ENCODE peak calls at places on chromosome 15, in four cellular contexts. M, J, A and N are unnamed samples.

GRCh38 chr15:48647963-48648362 is 2.5 kb upstream of the FBN1 start:
- DNase-seq in M (no peak), J (peak), A (no peak), N (peak)

GRCh38 chr15:64536244-64536836 is 76.0 kb downstream of the ZNF609 start:
- DNase-seq in M (no peak), J (peak), A (no peak), N (peak)

GRCh38 chr15:83510001-83510400 is 62.9 kb downstream of the SH3GL3 start:
- DNase-seq in M (no peak), J (no peak), A (no peak), N (no peak)

GRCh38 chr15:61743352-61743909 is 316.8 kb downstream of the VPS13C start:
- DNase-seq in M (no peak), J (no peak), A (no peak), N (no peak)

GRCh38 chr15:98070132-98070531 is 109.6 kb downstream of the ARRDC4 start:
- DNase-seq in M (no peak), J (peak), A (no peak), N (peak)

GRCh38 chr15:37008205-37008604 is 92.1 kb downstream of the MEIS2 start:
- DNase-seq in M (no peak), J (no peak), A (no peak), N (no peak)

GRCh38 chr15:57784081-57784488 is 77.6 kb downstream of the POLR2M start:
- DNase-seq in M (no peak), J (peak), A (no peak), N (peak)

GRCh38 chr15:91945385-91945784 is 91.9 kb downstream of the SLCO3A1 start:
- DNase-seq in M (no peak), J (no peak), A (no peak), N (no peak)

GRCh38 chr15:52499506-52499905 is 29.2 kb downstream of the MYO5A start:
- DNase-seq in M (no peak), J (no peak), A (no peak), N (no peak)

GRCh38 chr15:101578443-101578894 is 73.7 kb downstream of the TM2D3 start:
- DNase-seq in M (no peak), J (peak), A (no peak), N (no peak)

GRCh38 chr15:57216288-57216687 is 160.0 kb upstream of the CGNL1 start:
- DNase-seq in M (no peak), J (peak), A (no peak), N (peak)

DNA sequence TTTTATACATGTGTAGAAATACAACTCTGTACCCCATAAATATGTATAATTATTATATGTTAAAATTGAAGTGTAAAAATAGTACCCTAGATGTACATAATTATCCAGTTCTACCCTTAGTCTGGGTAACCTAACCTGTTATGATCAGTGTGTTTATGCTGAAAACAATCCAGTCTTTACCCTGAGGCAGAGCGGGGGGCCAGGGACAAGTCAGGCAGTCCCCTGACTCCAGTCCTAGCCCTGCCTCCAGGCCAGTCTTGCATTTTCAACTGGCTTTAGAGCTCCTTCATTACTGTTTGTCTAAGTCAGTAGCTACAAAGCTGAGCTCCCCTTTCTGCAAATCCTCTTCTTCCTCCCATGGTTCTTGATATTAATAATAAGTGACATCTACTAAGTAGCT is 3.1 kb downstream of the MESD start:
- DNase-seq in M (no peak), J (no peak), A (no peak), N (no peak)
- H3K4me3 ChIP-seq in M (no peak), J (no peak), A (no peak), N (no peak)

GRCh38 chr15:90291679-90292356 is 26.3 kb downstream of the NGRN start:
- DNase-seq in M (no peak), J (no peak), A (no peak), N (no peak)

GRCh38 chr15:90286678-90287077 is 21.2 kb downstream of the NGRN start:
- DNase-seq in M (no peak), J (peak), A (peak), N (peak)

DNA sequence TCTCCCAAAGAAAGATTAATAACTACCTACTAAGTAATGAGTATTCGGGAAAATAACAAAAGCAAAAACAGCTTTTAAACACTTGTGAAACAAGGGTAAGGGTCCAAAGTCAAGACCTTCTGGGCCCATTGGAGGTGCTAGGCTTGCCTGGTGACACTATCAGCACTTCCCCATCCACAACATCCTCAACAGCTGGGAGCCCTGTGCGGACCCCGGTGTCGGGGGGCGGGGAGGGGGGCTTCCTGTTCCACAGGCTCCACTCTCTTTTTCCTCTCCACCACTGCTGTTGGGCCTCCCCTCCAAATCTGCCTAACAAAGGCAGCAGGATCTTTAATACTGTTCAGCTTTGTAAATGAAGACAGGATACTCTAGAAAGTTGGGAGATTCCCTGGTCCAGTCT is 21.6 kb downstream of the NGRN start:
- DNase-seq in M (no peak), J (no peak), A (no peak), N (no peak)
- H3K4me3 ChIP-seq in M (no peak), J (no peak), A (no peak), N (no peak)

DNA sequence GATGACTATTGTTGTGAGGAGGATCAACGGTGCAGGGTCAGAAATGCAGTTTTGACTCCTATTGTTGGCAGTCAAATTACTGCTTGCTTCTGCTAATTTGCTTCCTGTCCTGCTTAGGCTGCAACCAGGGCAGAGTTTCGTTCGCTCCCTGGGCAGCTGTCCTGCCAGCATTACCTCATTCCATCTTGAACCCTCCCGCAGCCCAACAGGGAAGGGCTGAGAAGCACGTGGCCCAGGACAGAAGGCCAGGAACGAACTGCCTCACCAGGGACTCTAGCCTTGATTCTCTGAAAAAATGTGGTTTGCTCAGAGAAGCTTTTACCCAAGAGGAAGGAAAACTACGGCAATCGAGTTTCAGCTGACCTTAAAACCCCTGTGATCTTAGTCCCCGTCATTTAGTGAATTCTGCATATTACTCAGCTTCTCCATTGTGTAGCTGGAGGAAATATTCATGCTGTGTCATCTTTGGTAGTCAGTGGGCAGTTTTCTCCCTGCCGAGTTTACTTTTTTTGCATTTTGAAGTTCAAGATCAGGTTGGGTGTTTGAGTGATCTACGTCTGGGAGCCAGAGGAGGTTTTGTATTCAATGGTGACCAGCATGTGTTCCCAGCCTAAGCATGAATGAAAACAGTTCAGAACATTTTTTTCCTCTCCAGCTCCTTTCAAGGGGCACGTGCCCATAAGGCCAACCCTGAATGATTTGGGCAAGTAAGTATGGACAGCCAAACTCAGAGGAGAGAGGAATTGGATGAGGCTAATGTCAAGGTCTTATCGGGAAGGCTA is 23.0 kb downstream of the TLNRD1 start:
- DNase-seq in M (peak), J (peak), A (no peak), N (peak)
- H3K4me3 ChIP-seq in M (no peak), J (peak), A (no peak), N (peak)

GRCh38 chr15:45129651-45130129 is at the start of the genes DUOX1 and DUOXA1:
- DNase-seq in M (peak), J (no peak), A (peak), N (no peak)
- H3K4me3 ChIP-seq in M (no peak), J (peak), A (peak), N (peak)

DNA sequence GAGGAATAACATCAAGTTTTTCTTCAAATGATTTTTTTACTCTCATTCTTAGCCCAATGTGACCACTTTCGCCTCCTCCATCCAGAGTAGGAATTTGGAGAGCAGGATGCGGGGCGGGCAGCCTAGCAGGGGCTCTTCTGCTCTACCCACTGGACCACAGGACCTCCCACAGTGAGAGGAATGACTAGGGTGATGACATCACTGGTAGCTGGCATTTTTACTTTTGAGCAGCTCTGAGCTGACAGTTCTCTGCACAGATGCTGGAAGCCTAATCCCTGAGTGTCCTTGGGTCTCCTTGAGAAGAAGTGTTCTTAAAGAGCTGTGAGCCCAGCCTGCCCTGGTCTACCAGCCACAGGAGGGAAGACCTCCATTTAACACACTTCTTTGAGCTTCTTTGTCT is 1.4 kb upstream of the HCN4 start:
- DNase-seq in M (no peak), J (no peak), A (no peak), N (no peak)
- H3K4me3 ChIP-seq in M (no peak), J (no peak), A (no peak), N (no peak)

GRCh38 chr15:77631790-77632551 is 741 bp downstream of the LINGO1 start:
- DNase-seq in M (no peak), J (no peak), A (no peak), N (peak)

GRCh38 chr15:77632760-77633133 is at the start of gene LINGO1:
- DNase-seq in M (no peak), J (no peak), A (no peak), N (peak)

GRCh38 chr15:77634266-77634962 is 1.7 kb upstream of the LINGO1 start:
- DNase-seq in M (peak), J (peak), A (peak), N (peak)

GRCh38 chr15:77633913-77634265 is 1.2 kb upstream of the LINGO1 start:
- DNase-seq in M (no peak), J (no peak), A (no peak), N (no peak)

DNA sequence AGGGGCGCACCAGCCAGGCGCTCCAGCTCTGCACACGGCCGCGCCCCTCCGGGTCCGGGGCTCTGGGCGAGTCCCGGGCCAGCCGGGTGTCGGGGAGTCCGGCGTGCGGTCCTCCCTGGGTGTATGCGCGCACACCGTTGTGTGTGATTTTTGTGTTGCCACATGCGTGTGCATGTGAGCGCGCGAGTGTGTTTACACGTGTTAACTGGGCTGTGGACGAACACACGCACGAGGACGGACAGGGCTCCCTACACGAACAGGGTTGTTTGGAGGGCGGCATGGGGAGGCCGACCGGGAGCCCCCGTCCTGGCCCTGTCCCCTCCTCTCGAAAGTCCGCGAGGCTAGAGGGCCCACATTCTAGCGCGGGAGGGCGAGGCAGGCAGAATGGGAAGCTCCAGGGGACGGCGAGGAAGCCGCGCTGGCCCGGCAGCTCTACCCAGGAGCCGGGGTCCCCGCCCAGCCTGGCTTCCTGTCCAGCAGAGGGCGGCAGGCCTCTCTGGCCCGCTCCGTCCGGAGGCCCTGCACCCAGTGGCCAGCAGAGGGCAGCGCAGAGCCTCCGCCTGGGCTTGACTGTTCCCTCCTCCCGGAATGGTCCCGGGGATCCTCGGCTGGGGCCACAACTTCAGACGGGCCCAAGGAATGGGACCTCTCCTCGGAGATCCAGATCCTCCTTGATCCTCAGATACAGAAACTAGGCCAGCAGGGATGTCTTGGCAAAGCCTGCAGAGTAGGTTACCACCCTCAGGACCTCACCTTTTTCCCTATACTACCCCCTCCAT is 611 bp upstream of the LINGO1 start:
- DNase-seq in M (peak), J (peak), A (peak), N (peak)
- H3K4me3 ChIP-seq in M (peak), J (peak), A (peak), N (peak)

GRCh38 chr15:73232771-73233170 is 136.0 kb downstream of the HCN4 start:
- DNase-seq in M (no peak), J (no peak), A (no peak), N (no peak)
- H3K4me3 ChIP-seq in M (no peak), J (no peak), A (no peak), N (no peak)

GRCh38 chr15:96043586-96044171 is 286.8 kb upstream of the NR2F2 start:
- DNase-seq in M (no peak), J (no peak), A (no peak), N (no peak)
- H3K4me3 ChIP-seq in M (no peak), J (no peak), A (no peak), N (no peak)